ENCODE peak calls at places on chromosomes 4 and X, in four cellular contexts. W is GM12864, M is A549, K is astrocyte. Q is an unnamed sample.

GRCh38 chrX:151174581-151175282 is 1.7 kb upstream of the GPR50 start:
- DNase-seq in W (no peak), K (no peak), M (no peak), Q (no peak)

GRCh38 chr4:25913056-25913850 is 767 bp upstream of the SMIM20 start:
- DNase-seq in K (no peak), W (no peak), M (no peak), Q (no peak)

GRCh38 chr4:7783560-7783959 is 156.1 kb downstream of the AFAP1 start:
- DNase-seq in M (no peak), K (no peak), W (no peak), Q (no peak)

GRCh38 chr4:121564840-121565375 is 131.9 kb downstream of the ANXA5 start:
- DNase-seq in W (no peak), K (peak; percentile 20), M (no peak), Q (peak; percentile 4)

GRCh38 chr4:14008494-14008893 is 381.0 kb upstream of the BOD1L1 start:
- DNase-seq in K (no peak), M (no peak), W (no peak), Q (no peak)

GRCh38 chrX:131521824-131522223 is 22.1 kb upstream of the OR13H1 start:
- DNase-seq in W (no peak), M (no peak), K (no peak), Q (no peak)

GRCh38 chrX:132877954-132878536 is 80.4 kb downstream of the HS6ST2 start:
- DNase-seq in K (no peak), M (no peak), W (no peak), Q (no peak)

GRCh38 chr4:74266081-74266480 is 42.2 kb upstream of the EPGN start:
- DNase-seq in K (no peak), M (no peak), W (no peak), Q (no peak)

GRCh38 chrX:102696303-102696702 is 15.9 kb upstream of the GPRASP2 start:
- DNase-seq in K (no peak), M (no peak), W (no peak), Q (no peak)

GRCh38 chrX:66255359-66255967 is 91.4 kb downstream of the HEPH start:
- DNase-seq in M (no peak), W (no peak), K (no peak), Q (no peak)

GRCh38 chr4:140315032-140315826 is 58.2 kb upstream of the SCOC start:
- DNase-seq in W (no peak), M (no peak), K (peak; percentile 11), Q (no peak)
- H3K4me3 ChIP-seq in W (no peak overlapping the region), M (no peak overlapping the region), K (no peak overlapping the region), Q (no peak overlapping the region)

DNA sequence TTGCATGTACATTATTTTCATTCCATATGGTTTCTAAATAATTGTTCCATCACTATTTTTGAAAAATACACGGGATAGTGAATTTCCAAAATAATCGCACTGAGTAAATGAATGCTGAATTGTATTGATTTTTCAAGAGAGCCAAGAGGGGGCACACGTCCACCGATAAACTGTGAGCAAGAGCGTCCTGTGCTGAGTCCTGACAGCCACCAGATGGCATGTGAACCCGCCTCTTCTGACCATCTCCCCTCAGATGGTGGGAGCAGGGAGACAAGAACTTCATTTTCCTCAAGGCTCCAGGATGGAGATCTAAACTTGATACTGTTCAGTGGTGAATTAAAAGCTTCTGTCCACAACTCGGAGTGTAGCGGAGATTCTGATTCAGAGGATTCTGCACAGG is 30.6 kb upstream of the IL9R start:
- DNase-seq in K (no peak), M (peak; percentile 79), W (peak; percentile 5), Q (peak; percentile 7)
- TF ChIP-seq CTCF in K (peak; percentile 9), M (peak; percentile 61), W (peak; percentile 44), Q (peak; percentile 2)

GRCh38 chr4:174137698-174138097 is 145.8 kb downstream of the FBXO8 start:
- DNase-seq in W (no peak), M (no peak), K (no peak), Q (no peak)

GRCh38 chr4:174133525-174133924 is 149.9 kb downstream of the FBXO8 start:
- DNase-seq in K (no peak), M (no peak), W (no peak), Q (no peak)

GRCh38 chr4:174135530-174135929 is 147.9 kb downstream of the FBXO8 start:
- DNase-seq in K (no peak), M (no peak), W (no peak), Q (no peak)

GRCh38 chr4:174136013-174136412 is 147.5 kb downstream of the FBXO8 start:
- DNase-seq in W (no peak), K (no peak), M (no peak), Q (peak; percentile 20)

DNA sequence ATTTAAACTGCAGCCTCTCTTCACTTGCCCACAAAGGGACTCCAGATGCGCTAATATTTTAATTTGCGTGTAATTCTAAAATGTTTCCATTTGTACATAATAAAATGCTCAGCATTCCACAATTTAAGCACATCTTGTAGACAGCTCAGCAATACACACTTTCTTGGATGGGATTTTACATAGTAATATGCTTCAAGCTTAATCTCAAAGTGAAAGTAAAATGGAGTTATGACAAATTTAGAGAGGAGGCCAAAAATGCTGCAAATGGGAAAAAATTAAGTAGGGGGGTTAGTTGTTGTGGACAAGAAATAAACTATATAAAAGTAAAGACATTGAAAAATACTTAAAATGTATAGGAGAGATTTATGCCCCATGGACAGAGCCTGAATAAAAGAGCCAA is 149.1 kb downstream of the FBXO8 start:
- DNase-seq in W (no peak), M (no peak), K (no peak), Q (peak; percentile 14)
- H3K4me3 ChIP-seq in W (no peak overlapping the region), M (no peak overlapping the region), K (no peak overlapping the region), Q (peak overlapping the region; percentile 27)

GRCh38 chr4:56286763-56287162 is 100.5 kb downstream of the AASDH start:
- DNase-seq in K (peak; percentile 69), W (no peak), M (no peak), Q (no peak)

GRCh38 chr4:56289934-56290333 is 97.4 kb downstream of the AASDH start:
- DNase-seq in M (no peak), W (no peak), K (peak; percentile 22), Q (peak; percentile 40)

GRCh38 chr4:56283394-56283793 is 103.9 kb downstream of the AASDH start:
- DNase-seq in M (no peak), K (no peak), W (no peak), Q (no peak)

GRCh38 chr4:56293121-56293520 is 94.2 kb downstream of the AASDH start:
- DNase-seq in K (no peak), M (no peak), W (no peak), Q (no peak)

GRCh38 chr4:56288663-56289062 is 98.6 kb downstream of the AASDH start:
- DNase-seq in M (no peak), W (no peak), K (no peak), Q (no peak)
- TF ChIP-seq CTCF in M (no peak), W (no peak), K (no peak), Q (no peak)

Q was measured in fibroblast of pulmonary artery.